ENCODE peak calls at places on chromosomes 11 and 22, in five cellular contexts. H, O, Y, I and P are unnamed samples.

GRCh38 chr22:41229730-41230398 is 10.9 kb downstream of the CHADL start:
- DNase-seq in O (no peak), Y (no peak), I (no peak), H (no peak), P (no peak)

GRCh38 chr22:22422629-22423112 is 85.9 kb downstream of the ZNF280B start:
- DNase-seq in Y (peak), H (peak), O (peak), I (peak), P (peak)

GRCh38 chr22:42282943-42283287 is 12.5 kb upstream of the TCF20 start:
- DNase-seq in O (no peak), H (peak), Y (peak), I (no peak), P (no peak)

GRCh38 chr11:63518548-63518947 is 12.7 kb downstream of the LGALS12 start:
- DNase-seq in I (no peak), O (peak), Y (no peak), H (peak), P (no peak)

GRCh38 chr22:39224550-39224949 is 20.2 kb downstream of the PDGFB start:
- DNase-seq in O (no peak), I (no peak), H (no peak), Y (no peak), P (no peak)

GRCh38 chr11:117143390-117143789 is 697 bp upstream of the PAFAH1B2 start:
- DNase-seq in I (no peak), O (peak), Y (peak), H (peak), P (peak)

GRCh38 chr11:107567739-107568335 is 2.3 kb upstream of the ALKBH8 start:
- DNase-seq in H (no peak), Y (no peak), O (no peak), I (no peak), P (no peak)

GRCh38 chr22:47203554-47203991 is 441.1 kb downstream of the TBC1D22A start:
- DNase-seq in O (no peak), Y (no peak), I (peak), H (no peak), P (no peak)

GRCh38 chr11:130162733-130163132 is 3.2 kb downstream of the ST14 start:
- DNase-seq in I (no peak), Y (no peak), H (peak), O (peak), P (peak)

GRCh38 chr22:43209971-43210370 is 23.0 kb upstream of the TTLL12 start:
- DNase-seq in H (no peak), Y (no peak), I (no peak), O (no peak), P (no peak)

GRCh38 chr11:35662061-35662648 is 420 bp upstream of the TRIM44 start:
- DNase-seq in Y (no peak), I (no peak), O (peak), H (peak), P (peak)

GRCh38 chr22:36824655-36825054 is 7.8 kb upstream of the PVALB start:
- DNase-seq in H (no peak), Y (no peak), O (no peak), I (no peak), P (no peak)

GRCh38 chr11:121426476-121427454 is 25.3 kb upstream of the SORL1 start:
- DNase-seq in Y (peak), O (no peak), H (peak), I (peak), P (peak)

GRCh38 chr22:37663521-37664140 is 5.1 kb downstream of the PDXP start:
- DNase-seq in I (no peak), O (peak), Y (no peak), H (no peak), P (no peak)

GRCh38 chr11:67311556-67312082 is 8.3 kb downstream of the SSH3 start:
- DNase-seq in Y (no peak), O (no peak), I (no peak), H (no peak), P (no peak)

GRCh38 chr11:78203184-78203583 is 14.5 kb downstream of the USP35 start:
- DNase-seq in O (no peak), Y (no peak), I (no peak), H (no peak), P (no peak)

GRCh38 chr11:13012037-13012693 is 3.0 kb downstream of the RASSF10 start:
- DNase-seq in H (no peak), O (no peak), Y (peak), I (no peak), P (peak)

GRCh38 chr22:47335958-47336357 is 573.5 kb downstream of the TBC1D22A start:
- DNase-seq in Y (no peak), O (no peak), H (no peak), I (no peak), P (no peak)

GRCh38 chr11:13210424-13210823 is 67.2 kb upstream of the BMAL1 start:
- DNase-seq in H (peak), I (peak), Y (peak), O (peak), P (peak)

GRCh38 chr22:30265851-30266444 is 703 bp downstream of the OSM start:
- DNase-seq in O (no peak), I (no peak), H (peak), Y (no peak), P (no peak)

GRCh38 chr11:112227002-112227401 is 774 bp downstream of the PTS start:
- DNase-seq in I (no peak), Y (peak), H (peak), O (peak), P (peak)

GRCh38 chr11:68457214-68457897 is 3.2 kb upstream of the PPP6R3 start:
- DNase-seq in Y (no peak), H (no peak), I (no peak), O (no peak), P (no peak)

GRCh38 chr11:86459682-86460460 is 85.2 kb downstream of the CCDC81 start:
- DNase-seq in Y (no peak), O (peak), H (peak), I (no peak), P (peak)

GRCh38 chr11:69157822-69158231 is 2.1 kb downstream of the SMIM38 start:
- DNase-seq in Y (no peak), O (no peak), I (no peak), H (no peak), P (no peak)

GRCh38 chr11:119993732-119994131 is 144.2 kb downstream of the TRIM29 start:
- DNase-seq in O (no peak), I (no peak), H (no peak), Y (no peak), P (no peak)

DNA sequence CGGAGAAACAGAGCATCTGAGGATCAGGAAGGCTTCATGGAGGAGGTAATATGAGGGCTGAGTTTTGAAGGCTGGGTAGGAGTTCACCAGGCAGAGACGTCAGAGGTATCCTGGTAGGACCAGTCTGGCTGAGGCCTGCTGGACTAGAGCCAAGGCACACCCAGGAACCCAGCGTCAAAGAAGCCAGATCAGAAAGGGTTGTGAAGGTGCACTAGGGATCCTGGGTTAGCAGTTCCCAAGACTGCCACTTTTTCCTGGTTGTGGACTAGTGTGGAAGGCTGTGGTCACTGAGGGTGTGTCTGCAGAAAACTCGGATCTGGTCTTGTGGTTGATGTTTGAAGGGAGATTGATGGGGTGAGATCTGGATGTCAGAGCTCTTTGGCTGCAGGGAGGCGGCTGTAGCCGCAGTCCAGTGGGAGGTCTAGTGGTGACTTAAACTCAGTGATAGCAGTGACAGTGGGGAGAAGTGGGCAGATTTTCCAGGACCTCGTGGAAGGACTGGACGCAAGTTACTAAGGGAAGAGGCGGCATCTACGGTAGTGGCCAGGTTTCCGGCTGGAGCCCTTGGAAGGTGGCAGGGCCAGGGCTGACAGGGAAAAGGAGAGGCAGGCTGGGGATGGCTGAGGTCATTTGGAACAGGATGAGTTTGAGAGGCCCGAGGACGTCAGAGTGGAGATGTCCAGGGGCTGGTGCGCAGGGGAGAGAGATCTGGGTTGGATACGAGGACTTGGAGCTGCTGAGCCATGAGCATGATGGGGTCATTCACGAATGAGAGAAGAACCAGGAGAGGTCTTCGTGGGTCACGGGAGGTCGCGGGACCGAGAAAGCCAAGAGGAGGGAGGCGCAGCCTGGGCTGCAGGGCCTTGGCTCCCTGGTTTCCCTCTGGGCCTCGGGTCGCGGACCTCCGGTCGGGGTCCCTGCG is 10.9 kb downstream of the RELA start:
- DNase-seq in O (peak), I (no peak), Y (no peak), H (peak), P (peak)
- TF ChIP-seq EZH2 in O (no peak), I (no peak), Y (no peak), H (no peak), P (no peak)

DNA sequence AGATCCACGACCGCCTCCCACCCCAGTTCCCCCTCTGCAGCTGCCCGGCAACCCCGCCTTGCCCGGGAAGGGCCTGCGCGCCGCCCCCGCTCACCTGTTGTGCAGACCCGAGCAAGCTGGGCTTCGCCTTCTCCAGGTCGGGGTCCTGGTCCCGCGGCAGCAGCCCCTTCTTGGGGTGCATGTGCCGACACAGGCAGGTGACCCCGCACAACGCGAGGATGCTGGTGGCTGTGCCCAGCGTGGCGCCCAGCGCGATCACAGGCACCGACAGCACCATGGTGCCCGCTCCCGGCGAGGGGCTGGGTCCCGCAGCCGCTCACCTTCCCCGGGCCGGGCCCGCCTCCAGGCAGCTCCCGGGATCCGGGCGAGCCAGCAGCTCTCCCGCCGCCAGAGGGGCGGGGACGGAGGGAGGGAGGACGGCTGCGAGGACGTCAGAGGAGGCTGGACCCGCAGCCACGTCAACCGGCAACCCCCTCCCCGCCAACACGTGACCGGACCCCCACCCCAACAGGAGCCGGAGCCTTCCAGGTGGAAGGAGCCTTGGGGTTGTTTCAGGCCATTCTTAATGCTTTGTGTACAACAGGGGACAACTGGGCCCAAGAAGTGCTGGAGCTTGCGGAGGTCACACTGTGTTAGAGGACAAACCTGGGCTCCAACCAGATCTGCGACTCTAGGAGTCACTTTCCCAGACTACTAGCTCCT is at the start of gene SYT13:
- DNase-seq in Y (peak), H (no peak), O (no peak), I (peak), P (peak)
- TF ChIP-seq EZH2 in Y (peak), H (no peak), O (no peak), I (no peak), P (no peak)

GRCh38 chr11:76206077-76206326 is 300 bp downstream of the WNT11 start:
- DNase-seq in H (no peak), I (no peak), Y (no peak), O (no peak), P (no peak)

GRCh38 chr11:76208438-76208828 is 2.1 kb upstream of the WNT11 start:
- DNase-seq in O (no peak), Y (no peak), I (no peak), H (no peak), P (no peak)

GRCh38 chr11:76207642-76208378 is 1.5 kb upstream of the WNT11 start:
- DNase-seq in I (peak), O (peak), Y (peak), H (peak), P (peak)

GRCh38 chr11:76205252-76206076 is 838 bp downstream of the WNT11 start:
- DNase-seq in H (no peak), I (no peak), Y (peak), O (no peak), P (peak)

GRCh38 chr11:76206327-76207081 is at the start of gene WNT11:
- DNase-seq in O (peak), H (peak), I (peak), Y (peak), P (peak)
- TF ChIP-seq EZH2 in O (peak), H (peak), I (peak), Y (peak), P (no peak)

DNA sequence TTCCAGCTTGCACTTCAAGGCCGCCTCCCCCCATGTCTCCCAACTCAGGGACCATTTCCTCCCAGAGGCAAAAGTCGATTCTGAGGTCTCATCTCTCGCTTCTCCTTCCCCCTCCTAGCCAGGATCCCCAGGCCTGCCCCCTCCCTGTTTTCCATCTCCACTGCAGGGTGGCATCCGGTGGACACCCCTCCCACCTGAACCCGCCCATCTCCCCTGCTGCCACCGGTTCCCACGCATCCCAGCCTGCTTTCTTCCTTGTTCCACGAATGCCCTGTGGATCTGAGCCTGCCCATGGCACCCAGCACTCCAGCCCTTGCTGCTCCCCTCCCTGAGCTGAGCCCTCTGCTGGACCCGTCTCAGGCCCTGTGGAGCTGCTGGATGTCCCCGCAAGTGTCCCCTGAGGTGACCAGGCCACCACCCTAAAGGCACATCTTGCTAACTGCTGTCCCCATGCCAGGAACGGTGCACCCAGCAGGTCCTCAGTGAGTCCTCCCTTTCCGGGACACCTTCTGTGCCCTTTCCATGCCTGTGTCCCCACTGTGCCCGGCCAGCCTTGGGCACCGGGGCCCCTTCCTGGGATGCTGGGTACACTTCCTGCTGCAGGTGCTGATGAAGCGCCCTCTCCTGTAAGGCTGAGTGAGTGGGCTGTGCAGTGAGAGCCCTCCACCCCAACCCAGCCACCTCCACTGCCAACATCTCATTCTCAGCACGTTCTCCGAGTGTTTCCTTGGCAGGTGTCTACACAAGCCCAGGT is 941 bp downstream of the IL17REL start:
- DNase-seq in Y (no peak), H (no peak), I (no peak), O (no peak), P (peak)
- TF ChIP-seq EZH2 in Y (no peak), H (peak), I (no peak), O (no peak), P (no peak)

GRCh38 chr22:23565942-23566715 is 14.0 kb downstream of the IGLL1 start:
- DNase-seq in I (peak), O (no peak), H (no peak), Y (peak), P (peak)
- TF ChIP-seq EZH2 in I (peak), O (peak), H (peak), Y (peak), P (no peak)

GRCh38 chr11:637593-638507 is 781 bp downstream of the DRD4 start:
- DNase-seq in H (no peak), I (peak), Y (peak), O (no peak), P (peak)
- TF ChIP-seq EZH2 in H (no peak), I (peak), Y (no peak), O (peak), P (peak)

GRCh38 chr11:124863826-124864165 is 1.4 kb upstream of the ROBO3 start:
- DNase-seq in Y (peak), I (no peak), H (no peak), O (no peak), P (peak)

GRCh38 chr11:124864176-124864891 is 898 bp upstream of the ROBO3 start:
- DNase-seq in I (no peak), O (no peak), H (no peak), Y (no peak), P (no peak)

GRCh38 chr11:124864892-124865180 is 396 bp upstream of the ROBO3 start:
- DNase-seq in H (no peak), I (no peak), Y (no peak), O (no peak), P (no peak)

GRCh38 chr11:124865902-124866851 is 945 bp downstream of the ROBO3 start:
- DNase-seq in H (peak), Y (peak), I (peak), O (peak), P (peak)

DNA sequence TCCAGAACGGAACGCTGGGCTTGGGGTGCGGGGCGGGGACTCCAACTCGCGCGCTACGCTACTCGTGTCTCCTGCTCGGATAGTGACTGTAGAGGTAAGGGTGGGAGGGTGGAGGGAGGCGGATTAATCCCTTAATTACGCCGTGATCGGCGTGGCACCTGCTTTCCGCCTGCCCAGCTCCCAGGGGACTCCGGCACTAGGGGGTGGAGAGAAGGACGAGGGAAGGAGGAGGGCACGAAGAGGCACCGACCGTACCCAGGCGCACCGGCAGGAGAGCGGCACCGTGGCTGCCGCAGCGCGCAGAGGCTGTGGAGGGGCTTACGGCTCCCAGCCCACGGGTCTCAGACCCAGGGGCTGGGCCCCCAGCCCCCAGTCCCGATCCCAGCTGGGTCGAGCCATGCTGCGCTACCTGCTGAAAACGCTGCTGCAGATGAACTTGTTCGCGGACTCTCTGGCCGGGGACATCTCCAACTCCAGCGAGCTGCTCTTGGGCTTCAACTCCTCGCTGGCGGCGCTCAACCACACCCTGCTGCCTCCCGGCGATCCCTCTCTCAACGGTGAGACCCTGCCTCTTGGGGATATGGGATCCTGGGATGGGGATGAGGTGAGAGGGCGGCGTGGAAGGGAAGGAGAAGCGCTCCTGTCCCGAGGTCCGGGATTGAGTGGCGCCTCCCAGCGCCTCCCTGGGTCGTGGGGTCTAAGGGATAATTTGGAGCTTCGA is at the start of gene ROBO3:
- DNase-seq in I (peak), H (no peak), O (peak), Y (peak), P (no peak)
- TF ChIP-seq EZH2 in I (peak), H (no peak), O (peak), Y (peak), P (peak)